ENCODE peak calls at places on chromosomes 3 and 15, in four cellular contexts. One of them, this sample, is unnamed.

GRCh38 chr3:160754371-160754854 is 1.6 kb upstream of the PPM1L start:
- DNase-seq in glutamatergic neuron: peak
- DNase-seq in GM12864: no peak
- DNase-seq in LNCaP clone FGC: peak
- DNase-seq in this sample: peak

GRCh38 chr15:33126559-33127290 is 67.8 kb downstream of the FMN1 start:
- DNase-seq in glutamatergic neuron: no peak
- DNase-seq in GM12864: no peak
- DNase-seq in LNCaP clone FGC: peak
- DNase-seq in this sample: peak

GRCh38 chr15:67521770-67522568 is 1.0 kb downstream of the C15orf61 start:
- DNase-seq in LNCaP clone FGC: peak
- DNase-seq in GM12864: no peak
- DNase-seq in glutamatergic neuron: no peak
- DNase-seq in this sample: no peak

GRCh38 chr15:41256577-41257038 is 25.5 kb downstream of the CHP1 start:
- DNase-seq in GM12864: no peak
- DNase-seq in LNCaP clone FGC: no peak
- DNase-seq in glutamatergic neuron: no peak
- DNase-seq in this sample: no peak

GRCh38 chr3:78115983-78116382 is 1076.1 kb downstream of the ROBO2 start:
- DNase-seq in LNCaP clone FGC: no peak
- DNase-seq in glutamatergic neuron: no peak
- DNase-seq in GM12864: no peak
- DNase-seq in this sample: no peak

GRCh38 chr3:147189016-147189415 is 217.3 kb downstream of the ZIC4 start:
- DNase-seq in GM12864: no peak
- DNase-seq in glutamatergic neuron: no peak
- DNase-seq in LNCaP clone FGC: no peak
- DNase-seq in this sample: no peak

GRCh38 chr15:48389701-48390143 is 58.5 kb downstream of the DUT start:
- DNase-seq in glutamatergic neuron: peak
- DNase-seq in GM12864: no peak
- DNase-seq in LNCaP clone FGC: no peak
- DNase-seq in this sample: no peak

GRCh38 chr3:37093481-37093880 is 80.9 kb downstream of the LRRFIP2 start:
- DNase-seq in glutamatergic neuron: no peak
- DNase-seq in LNCaP clone FGC: no peak
- DNase-seq in GM12864: no peak
- DNase-seq in this sample: no peak

GRCh38 chr15:31136612-31137328 is 35.2 kb upstream of the TRPM1 start:
- DNase-seq in LNCaP clone FGC: no peak
- DNase-seq in glutamatergic neuron: no peak
- DNase-seq in GM12864: no peak
- DNase-seq in this sample: no peak

GRCh38 chr3:72341943-72342342 is 506.3 kb downstream of the SHQ1 start:
- DNase-seq in glutamatergic neuron: peak
- DNase-seq in GM12864: no peak
- DNase-seq in LNCaP clone FGC: no peak
- DNase-seq in this sample: no peak

GRCh38 chr3:50316657-50317242 is 5.8 kb downstream of the HYAL2 start:
- DNase-seq in GM12864: no peak
- DNase-seq in LNCaP clone FGC: no peak
- DNase-seq in glutamatergic neuron: no peak
- DNase-seq in this sample: no peak

GRCh38 chr3:41339758-41340157 is 140.5 kb downstream of the CTNNB1 start:
- DNase-seq in GM12864: no peak
- DNase-seq in LNCaP clone FGC: no peak
- DNase-seq in glutamatergic neuron: no peak
- DNase-seq in this sample: no peak

GRCh38 chr3:30007668-30008067 is 598.7 kb upstream of the TGFBR2 start:
- DNase-seq in glutamatergic neuron: no peak
- DNase-seq in LNCaP clone FGC: no peak
- DNase-seq in GM12864: no peak
- DNase-seq in this sample: no peak

DNA sequence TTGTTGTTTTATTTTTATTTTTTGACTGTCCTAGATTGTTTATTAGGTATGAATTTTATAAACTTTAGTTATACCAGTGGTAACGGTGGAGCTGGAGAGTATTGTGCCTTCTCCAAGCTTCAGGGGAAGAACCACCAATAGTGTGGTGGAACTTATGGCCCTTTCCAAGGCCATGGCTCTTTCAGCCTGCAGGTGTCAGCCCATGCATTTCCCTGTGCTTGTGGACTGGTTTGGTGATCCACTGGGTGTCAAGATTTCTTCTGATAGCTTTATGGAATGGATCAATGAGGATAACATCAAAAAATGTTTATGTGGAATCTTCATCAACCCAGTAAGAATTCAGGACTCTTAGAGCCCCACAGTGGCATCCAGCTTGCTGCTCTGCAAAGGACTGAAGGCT is 19.2 kb upstream of the SCAMP5 start:
- DNase-seq in GM12864: no peak
- DNase-seq in glutamatergic neuron: no peak
- DNase-seq in LNCaP clone FGC: no peak
- DNase-seq in this sample: no peak
- TF ChIP-seq CTCF in GM12864: peak
- TF ChIP-seq CTCF in glutamatergic neuron: no peak
- TF ChIP-seq CTCF in LNCaP clone FGC: peak
- TF ChIP-seq CTCF in this sample: no peak

GRCh38 chr3:117439812-117440211 is 730.2 kb downstream of the TUSC7 start:
- DNase-seq in LNCaP clone FGC: no peak
- DNase-seq in glutamatergic neuron: no peak
- DNase-seq in GM12864: no peak
- DNase-seq in this sample: no peak
- TF ChIP-seq CTCF in LNCaP clone FGC: peak
- TF ChIP-seq CTCF in glutamatergic neuron: no peak
- TF ChIP-seq CTCF in GM12864: no peak
- TF ChIP-seq CTCF in this sample: peak

GRCh38 chr3:23540600-23540999 is 265.2 kb upstream of the UBE2E1 start:
- DNase-seq in GM12864: no peak
- DNase-seq in glutamatergic neuron: no peak
- DNase-seq in LNCaP clone FGC: no peak
- DNase-seq in this sample: no peak
- TF ChIP-seq CTCF in GM12864: no peak
- TF ChIP-seq CTCF in glutamatergic neuron: no peak
- TF ChIP-seq CTCF in LNCaP clone FGC: no peak
- TF ChIP-seq CTCF in this sample: no peak

DNA sequence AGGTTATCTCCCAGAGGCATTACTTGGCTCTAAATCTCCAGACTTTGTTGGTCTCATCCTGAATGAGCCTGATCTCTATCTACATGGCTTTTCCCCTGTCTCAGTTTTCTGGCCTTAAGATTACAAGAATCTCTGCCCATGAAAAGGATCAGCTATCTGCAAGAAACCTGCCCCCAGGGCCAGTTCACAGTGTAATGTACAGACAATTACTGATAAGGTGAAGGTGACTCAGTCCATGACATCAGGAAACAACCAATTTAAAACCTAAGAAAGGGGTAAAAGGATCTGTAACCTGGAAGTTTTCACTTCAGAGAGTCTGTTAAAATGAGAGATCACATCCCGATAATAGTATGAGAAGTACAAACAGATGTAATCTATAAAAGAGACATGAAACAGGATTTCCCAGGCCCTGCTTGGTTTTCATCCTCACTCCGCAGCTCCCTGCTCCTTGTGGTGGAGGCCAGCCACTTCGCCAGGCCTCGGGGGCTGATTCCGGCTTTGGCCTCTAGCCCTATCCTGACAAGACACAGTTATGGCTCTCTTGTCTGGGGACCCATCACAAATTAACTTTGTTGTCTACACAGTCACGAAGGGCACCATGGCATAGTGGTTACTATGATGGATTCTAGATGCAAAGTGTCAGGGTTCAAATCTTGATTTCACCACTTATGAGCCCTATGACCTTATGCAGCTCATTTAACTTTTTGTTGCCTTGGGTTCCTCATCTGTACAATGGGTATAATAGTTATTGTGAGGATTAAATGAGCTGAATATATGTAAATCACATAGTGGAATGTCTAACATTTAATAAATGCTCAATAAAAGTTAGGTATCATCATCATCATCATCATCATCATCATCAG is 137.0 kb downstream of the THSD4 start:
- DNase-seq in GM12864: no peak
- DNase-seq in glutamatergic neuron: no peak
- DNase-seq in LNCaP clone FGC: peak
- DNase-seq in this sample: no peak
- TF ChIP-seq CTCF in GM12864: no peak
- TF ChIP-seq CTCF in glutamatergic neuron: no peak
- TF ChIP-seq CTCF in LNCaP clone FGC: no peak
- TF ChIP-seq CTCF in this sample: no peak

GRCh38 chr15:49462242-49462641 is 39.2 kb downstream of the FGF7 start:
- DNase-seq in LNCaP clone FGC: no peak
- DNase-seq in GM12864: no peak
- DNase-seq in glutamatergic neuron: no peak
- DNase-seq in this sample: no peak

GRCh38 chr15:49452595-49452994 is 29.6 kb downstream of the FGF7 start:
- DNase-seq in glutamatergic neuron: no peak
- DNase-seq in GM12864: no peak
- DNase-seq in LNCaP clone FGC: no peak
- DNase-seq in this sample: no peak

GRCh38 chr15:49456166-49456565 is 33.1 kb downstream of the FGF7 start:
- DNase-seq in LNCaP clone FGC: no peak
- DNase-seq in GM12864: no peak
- DNase-seq in glutamatergic neuron: no peak
- DNase-seq in this sample: no peak

GRCh38 chr15:49460411-49460941 is 37.4 kb downstream of the FGF7 start:
- DNase-seq in GM12864: no peak
- DNase-seq in glutamatergic neuron: no peak
- DNase-seq in LNCaP clone FGC: no peak
- DNase-seq in this sample: no peak

GRCh38 chr15:49458145-49458544 is 35.1 kb downstream of the FGF7 start:
- DNase-seq in GM12864: no peak
- DNase-seq in LNCaP clone FGC: peak
- DNase-seq in glutamatergic neuron: no peak
- DNase-seq in this sample: no peak
- TF ChIP-seq CTCF in GM12864: no peak
- TF ChIP-seq CTCF in LNCaP clone FGC: no peak
- TF ChIP-seq CTCF in glutamatergic neuron: no peak
- TF ChIP-seq CTCF in this sample: no peak

This sample was measured in tibial nerve.